ENCODE peak calls at places on chromosomes 1 and 21, in six cellular contexts. One of them, this sample, is unnamed.

GRCh38 chr1:230696722-230697432 is 17.0 kb downstream of the AGT start:
- DNase-seq in body of pancreas: no peak
- DNase-seq in esophagus muscularis mucosa: peak
- DNase-seq in A549: no peak
- DNase-seq in K562: no peak
- DNase-seq in heart left ventricle: no peak
- DNase-seq in this sample: no peak

GRCh38 chr1:155741908-155742307 is 53.0 kb downstream of the DAP3 start:
- DNase-seq in body of pancreas: no peak
- DNase-seq in esophagus muscularis mucosa: no peak
- DNase-seq in A549: no peak
- DNase-seq in K562: no peak
- DNase-seq in heart left ventricle: no peak
- DNase-seq in this sample: no peak

GRCh38 chr1:193473932-193474331 is 287.5 kb upstream of the B3GALT2 start:
- DNase-seq in body of pancreas: no peak
- DNase-seq in esophagus muscularis mucosa: no peak
- DNase-seq in A549: no peak
- DNase-seq in K562: no peak
- DNase-seq in heart left ventricle: no peak
- DNase-seq in this sample: no peak

GRCh38 chr1:178417858-178418257 is 78.9 kb downstream of the CLEC20A start:
- DNase-seq in body of pancreas: no peak
- DNase-seq in esophagus muscularis mucosa: no peak
- DNase-seq in A549: peak
- DNase-seq in K562: no peak
- DNase-seq in heart left ventricle: no peak
- DNase-seq in this sample: no peak

GRCh38 chr1:111516008-111516535 is 12.6 kb upstream of the ADORA3 start:
- DNase-seq in body of pancreas: peak
- DNase-seq in esophagus muscularis mucosa: no peak
- DNase-seq in A549: no peak
- DNase-seq in K562: peak
- DNase-seq in heart left ventricle: peak
- DNase-seq in this sample: peak

GRCh38 chr1:6961289-6961688 is 176.0 kb downstream of the CAMTA1 start:
- DNase-seq in body of pancreas: no peak
- DNase-seq in esophagus muscularis mucosa: no peak
- DNase-seq in A549: no peak
- DNase-seq in K562: no peak
- DNase-seq in heart left ventricle: no peak
- DNase-seq in this sample: no peak

GRCh38 chr21:44694776-44695175 is 2.2 kb upstream of the KRTAP10-12 start:
- DNase-seq in body of pancreas: no peak
- DNase-seq in esophagus muscularis mucosa: peak
- DNase-seq in A549: no peak
- DNase-seq in K562: no peak
- DNase-seq in heart left ventricle: no peak
- DNase-seq in this sample: no peak

GRCh38 chr1:242530761-242531160 is 6.3 kb upstream of the PLD5 start:
- DNase-seq in body of pancreas: no peak
- DNase-seq in esophagus muscularis mucosa: no peak
- DNase-seq in A549: peak
- DNase-seq in K562: no peak
- DNase-seq in heart left ventricle: no peak
- DNase-seq in this sample: no peak

GRCh38 chr1:6860401-6860800 is 75.1 kb downstream of the CAMTA1 start:
- DNase-seq in body of pancreas: no peak
- DNase-seq in esophagus muscularis mucosa: no peak
- DNase-seq in A549: no peak
- DNase-seq in K562: no peak
- DNase-seq in heart left ventricle: no peak
- DNase-seq in this sample: no peak

GRCh38 chr1:236904874-236905741 is 99.1 kb downstream of the MT1HL1 start:
- DNase-seq in body of pancreas: no peak
- DNase-seq in esophagus muscularis mucosa: no peak
- DNase-seq in A549: peak
- DNase-seq in K562: peak
- DNase-seq in heart left ventricle: no peak
- DNase-seq in this sample: no peak

GRCh38 chr21:45517249-45518065 is 24.8 kb downstream of the SLC19A1 start:
- DNase-seq in body of pancreas: no peak
- DNase-seq in esophagus muscularis mucosa: no peak
- DNase-seq in A549: no peak
- DNase-seq in K562: peak
- DNase-seq in heart left ventricle: no peak
- DNase-seq in this sample: peak

GRCh38 chr21:43193651-43194302 is 25.0 kb downstream of the CRYAA start:
- DNase-seq in body of pancreas: peak
- DNase-seq in esophagus muscularis mucosa: no peak
- DNase-seq in A549: no peak
- DNase-seq in K562: no peak
- DNase-seq in heart left ventricle: peak
- DNase-seq in this sample: no peak

GRCh38 chr1:109806733-109807397 is 43.1 kb upstream of the EPS8L3 start:
- DNase-seq in body of pancreas: no peak
- DNase-seq in esophagus muscularis mucosa: no peak
- DNase-seq in A549: no peak
- DNase-seq in K562: no peak
- DNase-seq in heart left ventricle: no peak
- DNase-seq in this sample: no peak

GRCh38 chr1:25677193-25677773 is 60.7 kb downstream of the MAN1C1 start:
- DNase-seq in body of pancreas: no peak
- DNase-seq in esophagus muscularis mucosa: no peak
- DNase-seq in A549: no peak
- DNase-seq in K562: no peak
- DNase-seq in heart left ventricle: no peak
- DNase-seq in this sample: no peak

GRCh38 chr1:172537366-172537765 is 4.4 kb downstream of the SUCO start:
- DNase-seq in body of pancreas: no peak
- DNase-seq in esophagus muscularis mucosa: no peak
- DNase-seq in A549: no peak
- DNase-seq in K562: no peak
- DNase-seq in heart left ventricle: no peak
- DNase-seq in this sample: no peak

GRCh38 chr1:125064481-125064880 is 3879.7 kb downstream of the SRGAP2C start:
- DNase-seq in body of pancreas: no peak
- DNase-seq in esophagus muscularis mucosa: no peak
- DNase-seq in A549: no peak
- DNase-seq in K562: no peak
- DNase-seq in heart left ventricle: no peak
- DNase-seq in this sample: no peak

GRCh38 chr1:235997049-235997448 is 67.8 kb downstream of the NID1 start:
- DNase-seq in body of pancreas: no peak
- DNase-seq in esophagus muscularis mucosa: no peak
- DNase-seq in A549: no peak
- DNase-seq in K562: no peak
- DNase-seq in heart left ventricle: no peak
- DNase-seq in this sample: no peak

GRCh38 chr1:21653744-21654100 is 15.4 kb downstream of the RAP1GAP start:
- DNase-seq in body of pancreas: no peak
- DNase-seq in esophagus muscularis mucosa: no peak
- DNase-seq in A549: no peak
- DNase-seq in K562: no peak
- DNase-seq in heart left ventricle: no peak
- DNase-seq in this sample: no peak

GRCh38 chr21:35637431-35637830 is 422.9 kb downstream of the SETD4 start:
- DNase-seq in body of pancreas: peak
- DNase-seq in esophagus muscularis mucosa: peak
- DNase-seq in A549: no peak
- DNase-seq in K562: no peak
- DNase-seq in heart left ventricle: no peak
- DNase-seq in this sample: no peak

GRCh38 chr1:145858238-145858936 is 494 bp downstream of the PIAS3 start:
- DNase-seq in body of pancreas: peak
- DNase-seq in esophagus muscularis mucosa: no peak
- DNase-seq in A549: peak
- DNase-seq in K562: peak
- DNase-seq in heart left ventricle: peak
- DNase-seq in this sample: peak

GRCh38 chr21:34700605-34701004 is 31.8 kb downstream of the CLIC6 start:
- DNase-seq in body of pancreas: no peak
- DNase-seq in esophagus muscularis mucosa: no peak
- DNase-seq in A549: no peak
- DNase-seq in K562: no peak
- DNase-seq in heart left ventricle: no peak
- DNase-seq in this sample: no peak

GRCh38 chr1:41355761-41356160 is 5.5 kb upstream of the FOXO6 start:
- DNase-seq in body of pancreas: no peak
- DNase-seq in esophagus muscularis mucosa: no peak
- DNase-seq in A549: no peak
- DNase-seq in K562: no peak
- DNase-seq in heart left ventricle: peak
- DNase-seq in this sample: no peak

GRCh38 chr1:194013561-194013960 is 827.1 kb upstream of the B3GALT2 start:
- DNase-seq in body of pancreas: no peak
- DNase-seq in esophagus muscularis mucosa: no peak
- DNase-seq in A549: no peak
- DNase-seq in K562: no peak
- DNase-seq in heart left ventricle: no peak
- DNase-seq in this sample: no peak

DNA sequence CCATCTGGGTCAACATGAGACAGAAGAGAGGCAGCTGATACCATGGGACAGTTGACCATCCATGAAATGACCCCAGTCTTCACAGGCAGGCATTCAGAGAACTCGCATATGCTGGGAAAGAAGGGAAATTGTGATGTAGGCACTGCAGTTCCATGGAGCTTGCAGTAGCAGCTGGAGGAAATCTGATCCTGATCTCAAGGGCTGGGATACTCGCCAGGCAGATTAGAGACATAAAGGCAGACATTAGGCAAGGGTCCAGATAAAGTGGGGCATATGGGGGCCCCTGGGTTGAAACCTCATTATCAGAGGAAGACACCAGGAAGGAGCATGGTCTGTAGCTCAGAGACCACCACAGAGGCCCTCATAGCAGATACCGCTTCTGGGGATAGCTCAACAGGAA is 48.7 kb upstream of the TNR start:
- DNase-seq in body of pancreas: no peak
- DNase-seq in esophagus muscularis mucosa: no peak
- DNase-seq in A549: no peak
- DNase-seq in K562: no peak
- DNase-seq in heart left ventricle: no peak
- DNase-seq in this sample: no peak
- TF ChIP-seq CTCF in body of pancreas: no peak
- TF ChIP-seq CTCF in esophagus muscularis mucosa: no peak
- TF ChIP-seq CTCF in A549: no peak
- TF ChIP-seq CTCF in K562: no peak
- TF ChIP-seq CTCF in heart left ventricle: no peak
- TF ChIP-seq CTCF in this sample: no peak

GRCh38 chr1:225879521-225880209 is 2.5 kb downstream of the TMEM63A start:
- DNase-seq in body of pancreas: peak
- DNase-seq in esophagus muscularis mucosa: no peak
- DNase-seq in A549: no peak
- DNase-seq in K562: no peak
- DNase-seq in heart left ventricle: no peak
- DNase-seq in this sample: no peak
- TF ChIP-seq POLR2A in body of pancreas: peak
- TF ChIP-seq POLR2A in esophagus muscularis mucosa: no peak
- TF ChIP-seq POLR2A in A549: no peak
- TF ChIP-seq POLR2A in K562: no peak
- TF ChIP-seq POLR2A in heart left ventricle: no peak
- TF ChIP-seq POLR2A in this sample: no peak

GRCh38 chr1:31501505-31501904 is 74.8 kb upstream of the TINAGL1 start:
- DNase-seq in body of pancreas: no peak
- DNase-seq in esophagus muscularis mucosa: no peak
- DNase-seq in A549: no peak
- DNase-seq in K562: no peak
- DNase-seq in heart left ventricle: no peak
- DNase-seq in this sample: no peak
- TF ChIP-seq CTCF in body of pancreas: no peak
- TF ChIP-seq CTCF in esophagus muscularis mucosa: no peak
- TF ChIP-seq CTCF in A549: no peak
- TF ChIP-seq CTCF in K562: peak
- TF ChIP-seq CTCF in heart left ventricle: no peak
- TF ChIP-seq CTCF in this sample: no peak

DNA sequence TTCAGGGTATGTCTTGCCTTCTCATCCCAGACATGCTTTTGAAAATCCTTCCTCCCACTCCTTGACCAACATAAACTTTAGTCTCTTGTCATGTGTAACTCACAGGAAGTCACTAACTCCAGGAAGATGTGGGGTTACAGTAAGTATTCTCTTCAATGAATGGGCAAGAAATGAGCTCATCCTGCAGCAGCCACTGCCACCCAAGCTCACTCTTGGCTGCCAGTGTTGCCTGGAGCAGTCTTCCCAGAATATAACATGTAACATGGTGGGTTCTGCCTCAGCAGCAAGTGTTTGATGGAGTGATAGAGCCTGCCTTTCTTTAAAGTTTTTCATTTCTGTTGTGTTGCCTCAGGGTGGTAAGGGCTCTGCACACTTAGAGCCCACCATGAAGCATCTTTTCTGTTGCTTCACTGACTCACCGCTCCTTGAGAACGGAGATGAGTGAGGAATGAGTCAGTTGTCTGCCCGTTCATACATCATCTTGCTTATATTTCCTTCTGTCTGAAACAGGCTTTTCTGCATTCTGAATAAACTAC is 187.0 kb downstream of the TPR start:
- DNase-seq in body of pancreas: no peak
- DNase-seq in esophagus muscularis mucosa: no peak
- DNase-seq in A549: peak
- DNase-seq in K562: no peak
- DNase-seq in heart left ventricle: no peak
- DNase-seq in this sample: no peak
- TF ChIP-seq POLR2A in body of pancreas: no peak
- TF ChIP-seq POLR2A in esophagus muscularis mucosa: no peak
- TF ChIP-seq POLR2A in A549: no peak
- TF ChIP-seq POLR2A in K562: no peak
- TF ChIP-seq POLR2A in heart left ventricle: no peak
- TF ChIP-seq POLR2A in this sample: no peak

DNA sequence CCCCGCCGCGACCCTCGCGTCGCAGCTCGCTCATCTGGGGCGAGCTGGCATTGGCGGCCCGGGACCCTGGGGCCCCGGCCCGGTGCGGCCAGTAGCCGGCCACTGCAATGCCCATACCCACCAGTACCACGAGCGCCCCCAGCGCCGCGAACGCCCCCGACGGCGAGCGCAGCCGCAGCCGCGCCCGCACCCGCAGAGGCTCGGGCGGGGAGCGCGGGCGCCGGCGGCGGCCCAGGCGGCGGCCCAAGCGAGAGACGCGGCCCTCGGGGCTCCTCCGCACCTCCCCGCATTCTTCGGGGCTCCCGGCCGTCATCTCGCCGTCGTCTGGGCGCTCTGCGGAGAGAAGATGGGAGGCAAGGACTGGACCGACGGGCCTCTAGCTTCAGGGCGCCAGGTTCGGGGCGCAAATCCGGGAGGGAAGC is 2.2 kb downstream of the TMEM200B start:
- DNase-seq in body of pancreas: no peak
- DNase-seq in esophagus muscularis mucosa: no peak
- DNase-seq in A549: no peak
- DNase-seq in K562: no peak
- DNase-seq in heart left ventricle: no peak
- DNase-seq in this sample: peak
- TF ChIP-seq CTCF in body of pancreas: no peak
- TF ChIP-seq CTCF in esophagus muscularis mucosa: no peak
- TF ChIP-seq CTCF in A549: peak
- TF ChIP-seq CTCF in K562: no peak
- TF ChIP-seq CTCF in heart left ventricle: peak
- TF ChIP-seq CTCF in this sample: no peak